ENCODE peak calls at places on chromosomes 13 and 19, in four cellular contexts. U, N, A and H are unnamed samples.

GRCh38 chr13:70994204-70994603 is 872.8 kb downstream of the DACH1 start:
- DNase-seq in U (no peak), N (no peak), A (no peak), H (no peak)

GRCh38 chr13:51524846-51525566 is 59.3 kb upstream of the WDFY2 start:
- DNase-seq in U (no peak), A (no peak), N (peak; percentile 90), H (no peak)

GRCh38 chr19:45567609-45568008 is 17.0 kb downstream of the OPA3 start:
- DNase-seq in N (no peak), A (no peak), U (no peak), H (no peak)

GRCh38 chr13:51241720-51242119 is 19.5 kb downstream of the FAM124A start:
- DNase-seq in N (no peak), U (no peak), A (peak; percentile 92), H (no peak)

GRCh38 chr13:110393761-110394160 is 86.7 kb downstream of the COL4A2 start:
- DNase-seq in N (no peak), A (no peak), U (no peak), H (no peak)

GRCh38 chr19:54114340-54114826 is 1.1 kb downstream of the TFPT start:
- DNase-seq in U (no peak), N (peak; percentile 18), A (peak; percentile 76), H (peak; percentile 48)

GRCh38 chr19:38989066-38989605 is 13.6 kb upstream of the FBXO17 start:
- DNase-seq in U (no peak), A (no peak), N (no peak), H (no peak)

GRCh38 chr19:44847144-44848035 is 1.3 kb downstream of the NECTIN2 start:
- DNase-seq in A (no peak), N (peak; percentile 58), U (no peak), H (peak; percentile 92)

GRCh38 chr13:40064723-40065122 is 409.3 kb downstream of the COG6 start:
- DNase-seq in N (peak; percentile 1), U (no peak), A (peak; percentile 19), H (no peak)

GRCh38 chr13:112175162-112176075 is 108.5 kb downstream of the SOX1 start:
- DNase-seq in U (no peak), A (no peak), N (no peak), H (no peak)

GRCh38 chr13:56558698-56559320 is 581.9 kb upstream of the PRR20A start:
- DNase-seq in U (no peak), N (no peak), A (no peak), H (no peak)

GRCh38 chr13:49655906-49656305 is 27.6 kb downstream of the ARL11 start:
- DNase-seq in A (no peak), N (peak; percentile 56), U (no peak), H (no peak)

GRCh38 chr13:21481359-21481758 is 22.3 kb upstream of the ZDHHC20 start:
- DNase-seq in A (no peak), U (no peak), N (no peak), H (no peak)

GRCh38 chr13:21475115-21475514 is 16.0 kb upstream of the ZDHHC20 start:
- DNase-seq in N (no peak), A (no peak), U (no peak), H (no peak)

GRCh38 chr13:21478881-21479808 is 20.0 kb upstream of the ZDHHC20 start:
- DNase-seq in A (peak; percentile 83), N (peak; percentile 81), U (no peak), H (no peak)

DNA sequence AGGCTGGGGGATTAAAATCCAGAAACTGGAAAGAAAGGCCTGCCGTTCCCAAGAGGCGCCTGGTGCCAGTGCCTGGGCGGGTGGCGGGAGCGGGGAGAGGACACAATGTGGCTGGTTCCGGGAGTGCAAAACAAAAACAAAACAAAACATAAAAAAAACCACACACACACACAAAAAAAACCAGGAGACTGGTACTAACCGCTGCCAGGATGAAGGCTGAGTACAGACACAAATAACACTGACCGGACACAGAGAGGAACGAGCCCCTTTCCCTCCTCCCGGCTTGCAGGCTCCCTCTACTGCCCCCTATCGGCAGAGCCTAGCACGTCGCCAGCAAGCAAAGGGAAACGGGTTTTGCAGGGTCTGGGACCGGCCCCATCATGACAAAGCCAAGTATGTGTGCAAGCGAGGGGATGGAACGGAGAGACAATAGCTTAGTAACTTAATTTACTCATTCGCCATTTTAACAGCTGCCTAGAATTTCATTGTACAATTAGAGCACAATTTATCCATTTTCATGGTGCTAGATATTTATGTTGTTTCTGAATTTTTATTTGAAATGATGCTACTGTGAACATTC is 17.9 kb upstream of the ZDHHC20 start:
- DNase-seq in A (peak; percentile 94), N (peak; percentile 74), U (peak; percentile 55), H (peak; percentile 89)
- TF ChIP-seq POLR2A in A (no peak), N (no peak), U (no peak), H (no peak)

GRCh38 chr19:4086336-4086953 is 19.7 kb upstream of the ZBTB7A start:
- DNase-seq in N (no peak), U (no peak), A (no peak), H (peak; percentile 42)
- TF ChIP-seq POLR2A in N (no peak), U (no peak), A (no peak), H (no peak)

GRCh38 chr19:41877490-41877876 is 404 bp downstream of the CD79A start:
- DNase-seq in U (no peak), N (no peak), A (peak; percentile 84), H (no peak)

GRCh38 chr19:41880329-41880708 is 2.7 kb upstream of the ARHGEF1 start:
- DNase-seq in A (no peak), N (no peak), U (no peak), H (no peak)

GRCh38 chr19:41877916-41878905 is 1.1 kb downstream of the CD79A start:
- DNase-seq in N (no peak), U (no peak), A (no peak), H (no peak)

GRCh38 chr19:41879670-41880328 is 2.7 kb downstream of the CD79A start:
- DNase-seq in N (no peak), U (no peak), A (no peak), H (no peak)

DNA sequence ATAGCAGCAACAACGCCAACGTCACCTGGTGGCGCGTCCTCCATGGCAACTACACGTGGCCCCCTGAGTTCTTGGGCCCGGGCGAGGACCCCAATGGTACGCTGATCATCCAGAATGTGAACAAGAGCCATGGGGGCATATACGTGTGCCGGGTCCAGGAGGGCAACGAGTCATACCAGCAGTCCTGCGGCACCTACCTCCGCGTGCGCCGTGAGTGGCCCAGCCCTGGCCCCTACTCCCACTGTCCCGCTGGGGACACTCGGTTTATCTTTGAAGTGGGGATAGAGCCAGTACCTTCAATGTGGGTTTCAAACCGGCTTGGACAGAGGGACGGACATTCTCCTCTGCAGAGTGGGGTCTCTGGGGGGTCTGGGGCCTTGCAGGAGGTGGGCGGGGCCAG is 2.0 kb downstream of the CD79A start:
- DNase-seq in A (no peak), N (no peak), U (no peak), H (no peak)
- TF ChIP-seq POLR2A in A (no peak), N (no peak), U (no peak), H (no peak)

GRCh38 chr19:36850646-36851442 is at the start of gene ZNF345:
- DNase-seq in A (peak; percentile 92), U (peak; percentile 25), N (peak; percentile 94), H (peak; percentile 90)

GRCh38 chr19:36851898-36852297 is 1.2 kb downstream of the ZNF345 start:
- DNase-seq in A (no peak), N (no peak), U (no peak), H (no peak)

GRCh38 chr19:36847968-36848367 is 2.7 kb upstream of the ZNF345 start:
- DNase-seq in U (no peak), A (no peak), N (no peak), H (no peak)

DNA sequence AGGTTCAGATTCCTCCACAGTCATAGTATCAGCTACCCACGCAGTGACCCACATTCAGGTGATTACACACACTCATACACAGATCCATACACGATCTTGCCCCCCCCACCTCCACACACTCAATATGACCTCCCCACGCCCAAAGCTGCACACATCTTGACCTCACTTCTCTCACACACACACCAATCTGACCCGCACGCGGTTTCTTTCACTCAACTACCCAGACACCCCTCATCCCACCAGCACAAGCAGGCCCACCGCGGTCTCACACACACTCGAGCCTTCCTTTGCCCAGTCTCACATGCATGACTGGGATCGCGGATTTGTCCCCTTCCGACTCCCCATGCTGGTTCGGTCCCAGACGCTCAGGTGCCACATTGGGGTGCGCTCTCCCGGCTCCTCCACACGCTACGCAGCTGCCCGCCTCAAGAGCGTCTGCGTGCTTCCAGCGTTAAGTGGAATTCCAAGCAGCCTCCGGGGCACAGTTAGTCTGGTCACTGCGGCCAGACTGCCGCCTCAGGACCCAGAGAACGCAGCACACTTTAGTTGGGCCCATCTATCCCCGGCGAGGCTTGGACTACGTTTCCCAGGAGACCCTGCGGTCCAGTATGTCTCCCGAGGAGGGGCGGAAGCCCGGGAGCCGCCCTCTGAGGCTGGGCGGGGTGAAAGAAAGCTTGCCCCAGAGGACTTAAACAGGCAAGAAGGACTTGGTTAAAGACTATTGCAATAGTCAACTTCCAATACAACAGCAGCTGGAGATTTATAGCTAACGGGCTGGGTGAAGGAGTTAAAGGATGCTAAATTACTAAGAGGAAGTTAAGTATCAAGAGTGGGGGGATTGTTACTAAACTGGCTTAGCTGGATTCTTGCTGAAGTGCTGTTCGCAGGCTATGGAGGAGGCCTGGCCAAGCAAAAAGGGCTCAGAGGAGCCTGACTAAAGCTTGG is 703 bp upstream of the ZNF345 start:
- DNase-seq in U (peak; percentile 46), A (peak; percentile 90), N (peak; percentile 89), H (peak; percentile 90)
- TF ChIP-seq POLR2A in U (peak; percentile 21), A (peak; percentile 48), N (no peak), H (no peak)

GRCh38 chr13:32659736-32660135 is 73.5 kb downstream of the PDS5B start:
- DNase-seq in A (no peak), U (no peak), N (peak; percentile 25), H (no peak)
- TF ChIP-seq POLR2A in A (no peak), U (no peak), N (no peak), H (no peak)

GRCh38 chr19:3576696-3577443 is 4.1 kb downstream of the HMG20B start:
- DNase-seq in U (no peak), A (no peak), N (peak; percentile 43), H (peak; percentile 48)
- TF ChIP-seq POLR2A in U (no peak), A (no peak), N (no peak), H (no peak)

GRCh38 chr13:99367106-99367616 is 60.0 kb upstream of the GPR183 start:
- DNase-seq in U (no peak), N (no peak), A (no peak), H (no peak)
- TF ChIP-seq POLR2A in U (no peak), N (no peak), A (no peak), H (no peak)

GRCh38 chr19:8361921-8362793 is 1.8 kb upstream of the ANGPTL4 start:
- DNase-seq in N (peak; percentile 99), U (no peak), A (peak; percentile 44), H (peak; percentile 98)
- TF ChIP-seq POLR2A in N (peak; percentile 35), U (no peak), A (no peak), H (no peak)